ENCODE peak calls at places on chromosomes 16 and 17, in nine cellular contexts. K, I, N, E, U, F, B, H and P are unnamed samples.

GRCh38 chr16:83113317-83113716 is 486.5 kb downstream of the CDH13 start:
- DNase-seq in N (no peak), U (peak; percentile 29), H (peak; percentile 71), K (peak; percentile 45), I (no peak), E (peak; percentile 58), B (no peak), F (peak; percentile 38), P (no peak)

GRCh38 chr17:48030531-48030930 is 7.1 kb downstream of the COPZ2 start:
- DNase-seq in B (no peak), K (no peak), N (peak; percentile 33), F (no peak), I (no peak), E (no peak), H (no peak), U (peak; percentile 56), P (no peak)

GRCh38 chr17:56595831-56596740 is 2.6 kb downstream of the NOG start:
- DNase-seq in K (no peak), B (no peak), F (peak; percentile 88), E (no peak), I (no peak), H (peak; percentile 84), U (no peak), N (no peak), P (no peak)

GRCh38 chr16:5874899-5875298 is 777.3 kb upstream of the EEF2KMT start:
- DNase-seq in H (no peak), N (no peak), U (no peak), E (no peak), I (no peak), K (no peak), F (no peak), B (no peak), P (no peak)

GRCh38 chr17:63700528-63701441 is 860 bp upstream of the LIMD2 start:
- DNase-seq in E (no peak), B (peak; percentile 71), K (peak; percentile 63), N (peak; percentile 73), I (peak; percentile 44), F (peak; percentile 35), H (peak; percentile 94), U (peak; percentile 54), P (peak; percentile 37)

GRCh38 chr17:44909681-44910144 is 5.6 kb downstream of the GFAP start:
- DNase-seq in K (peak; percentile 28), H (peak; percentile 35), F (no peak), B (no peak), E (no peak), U (peak; percentile 69), I (peak; percentile 8), N (no peak), P (no peak)

GRCh38 chr17:66469088-66469442 is 166.7 kb downstream of the PRKCA start:
- DNase-seq in U (no peak), B (no peak), K (peak; percentile 26), H (no peak), I (no peak), E (no peak), N (no peak), F (no peak), P (no peak)

GRCh38 chr16:57938484-57938883 is 32.4 kb downstream of the CNGB1 start:
- DNase-seq in H (no peak), K (no peak), N (no peak), I (no peak), F (no peak), E (no peak), B (no peak), U (no peak), P (no peak)

GRCh38 chr16:83738926-83739503 is 68.8 kb upstream of the HSBP1 start:
- DNase-seq in E (no peak), B (no peak), U (no peak), H (no peak), K (peak; percentile 28), F (no peak), N (no peak), I (no peak), P (no peak)

GRCh38 chr17:57609125-57609877 is 135.8 kb downstream of the CCDC182 start:
- DNase-seq in K (no peak), E (no peak), N (no peak), B (no peak), F (no peak), I (no peak), U (no peak), H (no peak), P (no peak)

GRCh38 chr16:51153275-51153991 is 2.4 kb upstream of the SALL1 start:
- DNase-seq in K (no peak), B (no peak), H (peak; percentile 68), N (no peak), F (no peak), U (no peak), E (no peak), I (peak; percentile 36), P (no peak)

GRCh38 chr16:11297492-11298142 is 16.5 kb upstream of the PRM1 start:
- DNase-seq in K (peak; percentile 50), E (peak; percentile 93), F (peak; percentile 25), U (peak; percentile 68), I (peak; percentile 58), B (peak; percentile 83), N (peak; percentile 85), H (peak; percentile 85), P (peak; percentile 84)

GRCh38 chr17:29240477-29240876 is 6.2 kb upstream of the CRYBA1 start:
- DNase-seq in H (no peak), F (no peak), K (no peak), N (no peak), E (no peak), I (no peak), B (no peak), U (peak; percentile 25), P (no peak)

GRCh38 chr16:79358188-79358587 is 242.3 kb downstream of the MAF start:
- DNase-seq in K (no peak), B (no peak), N (no peak), U (no peak), F (no peak), E (no peak), I (no peak), H (no peak), P (no peak)

GRCh38 chr16:27802664-27803450 is 252.9 kb downstream of the KATNIP start:
- DNase-seq in B (no peak), K (no peak), I (no peak), E (no peak), F (no peak), N (no peak), H (no peak), U (no peak), P (no peak)

GRCh38 chr16:27801259-27801945 is 251.5 kb downstream of the KATNIP start:
- DNase-seq in B (no peak), I (no peak), U (peak; percentile 36), H (no peak), K (peak; percentile 21), N (no peak), F (no peak), E (no peak), P (no peak)

GRCh38 chr16:27798241-27798640 is 248.3 kb downstream of the KATNIP start:
- DNase-seq in H (no peak), E (no peak), I (no peak), B (no peak), K (no peak), F (no peak), U (no peak), N (no peak), P (no peak)

GRCh38 chr16:27800817-27801216 is 250.9 kb downstream of the KATNIP start:
- DNase-seq in N (no peak), K (no peak), U (no peak), H (no peak), B (no peak), F (no peak), I (no peak), E (no peak), P (no peak)

DNA sequence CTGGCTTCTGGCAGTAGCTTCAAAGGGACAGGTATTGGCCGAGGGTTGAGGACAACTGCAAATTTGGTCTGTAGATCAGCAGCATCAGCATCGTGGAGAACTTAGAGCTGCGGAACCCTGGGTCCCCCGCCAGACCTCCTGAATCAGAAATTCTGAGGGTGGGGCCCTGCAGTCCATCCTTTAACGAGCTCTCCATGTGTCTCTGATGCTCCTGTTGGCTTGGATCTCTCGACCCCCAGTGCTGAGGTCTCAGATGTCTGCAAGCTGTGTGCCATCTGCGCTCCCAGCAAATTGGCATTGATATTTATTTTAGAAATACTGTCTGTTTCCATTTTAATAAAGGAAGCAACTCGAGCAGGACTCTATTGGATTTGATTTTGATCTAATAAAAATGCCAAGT is 249.9 kb downstream of the KATNIP start:
- DNase-seq in K (no peak), B (no peak), I (no peak), U (no peak), H (no peak), E (no peak), F (no peak), N (no peak), P (no peak)
- H3K4me3 ChIP-seq in K (no peak overlapping the region), B (no peak overlapping the region), I (no peak overlapping the region), U (no peak overlapping the region), H (no peak overlapping the region), E (no peak overlapping the region), F (no peak overlapping the region), N (no peak overlapping the region), P (no peak overlapping the region)

GRCh38 chr16:2044541-2044940 is 3.1 kb downstream of the NTHL1 start:
- DNase-seq in H (no peak), N (peak; percentile 53), K (no peak), B (no peak), U (no peak), I (no peak), F (no peak), E (no peak), P (peak; percentile 33)
- H3K4me3 ChIP-seq in H (no peak overlapping the region), N (no peak overlapping the region), K (no peak overlapping the region), B (no peak overlapping the region), U (no peak overlapping the region), I (no peak overlapping the region), F (no peak overlapping the region), E (no peak overlapping the region), P (no peak overlapping the region)

GRCh38 chr17:39603304-39604016 is 4.3 kb downstream of the NEUROD2 start:
- DNase-seq in E (no peak), I (no peak), K (no peak), N (no peak), H (peak; percentile 62), B (no peak), F (no peak), U (no peak), P (no peak)
- H3K4me3 ChIP-seq in E (no peak overlapping the region), I (no peak overlapping the region), K (no peak overlapping the region), N (no peak overlapping the region), H (peak overlapping the region; percentile 6), B (no peak overlapping the region), F (no peak overlapping the region), U (no peak overlapping the region), P (no peak overlapping the region)

GRCh38 chr17:78882546-78883089 is 20.4 kb downstream of the CEP295NL start:
- DNase-seq in F (no peak), K (no peak), B (peak; percentile 70), E (no peak), I (no peak), H (peak; percentile 51), N (peak; percentile 65), U (no peak), P (no peak)

GRCh38 chr17:78884876-78885667 is 17.9 kb downstream of the CEP295NL start:
- DNase-seq in B (no peak), I (no peak), N (no peak), E (no peak), U (no peak), H (peak; percentile 62), K (no peak), F (no peak), P (no peak)

GRCh38 chr17:78883533-78884131 is 19.4 kb downstream of the CEP295NL start:
- DNase-seq in F (peak; percentile 72), H (peak; percentile 94), I (peak; percentile 92), E (no peak), B (peak; percentile 87), U (peak; percentile 97), K (peak; percentile 98), N (peak; percentile 72), P (peak; percentile 58)

GRCh38 chr17:78884148-78884870 is 18.7 kb downstream of the CEP295NL start:
- DNase-seq in H (no peak), B (no peak), U (no peak), I (no peak), E (no peak), N (no peak), K (peak; percentile 19), F (no peak), P (no peak)

GRCh38 chr17:78883090-78883532 is 19.9 kb downstream of the CEP295NL start:
- DNase-seq in K (peak; percentile 79), N (no peak), U (peak; percentile 95), I (peak; percentile 80), E (no peak), B (peak; percentile 89), H (no peak), F (no peak), P (peak; percentile 63)
- H3K4me3 ChIP-seq in K (peak overlapping the region; percentile 7), N (no peak overlapping the region), U (peak overlapping the region; percentile 55), I (peak overlapping the region; percentile 24), E (no peak overlapping the region), B (peak overlapping the region; percentile 41), H (no peak overlapping the region), F (no peak overlapping the region), P (no peak overlapping the region)